ENCODE peak calls at places on chromosomes 4 and X, in four cellular contexts. G, N, D and Q are unnamed samples.
A peak's percentile ranks its signal among the peaks of the same experiment; 100 is the strongest.

GRCh38 chr4:111813565-111814140 is 331.6 kb upstream of the FAM241A start:
- DNase-seq in N (peak; percentile 9), D (no peak), G (no peak), Q (no peak)

GRCh38 chr4:189404271-189404670 is 536.4 kb upstream of the FRG1 start:
- DNase-seq in G (no peak), N (no peak), D (no peak), Q (no peak)

GRCh38 chrX:24026403-24026801 is 584 bp downstream of the KLHL15 start:
- DNase-seq in D (no peak), G (no peak), N (peak; percentile 25), Q (no peak)

GRCh38 chr4:34158883-34159282 is 2085.4 kb downstream of the ARAP2 start:
- DNase-seq in G (no peak), N (no peak), D (no peak), Q (no peak)

GRCh38 chr4:73222466-73223257 is 35.9 kb downstream of the ANKRD17 start:
- DNase-seq in G (no peak), D (no peak), N (peak; percentile 97), Q (no peak)

GRCh38 chr4:184420881-184421416 is 53.4 kb downstream of the IRF2 start:
- DNase-seq in N (no peak), D (no peak), G (no peak), Q (no peak)

GRCh38 chrX:70755850-70756249 is 152.7 kb downstream of the TEX11 start:
- DNase-seq in D (no peak), G (no peak), N (no peak), Q (peak; percentile 58)

GRCh38 chr4:8274772-8275241 is 5.3 kb downstream of the HTRA3 start:
- DNase-seq in G (peak; percentile 92), N (peak; percentile 95), D (peak; percentile 90), Q (no peak)

GRCh38 chr4:129641179-129641578 is 545.2 kb downstream of the C4orf33 start:
- DNase-seq in N (peak; percentile 53), D (no peak), G (no peak), Q (peak; percentile 5)

GRCh38 chrX:27599928-27600327 is 9.8 kb downstream of the DCAF8L2 start:
- DNase-seq in N (no peak), G (no peak), D (no peak), Q (no peak)

GRCh38 chr4:122842984-122843531 is 16.4 kb downstream of the FGF2 start:
- DNase-seq in D (no peak), N (peak; percentile 57), G (no peak), Q (no peak)

GRCh38 chr4:11912886-11913285 is 484.2 kb upstream of the HS3ST1 start:
- DNase-seq in G (no peak), D (no peak), N (no peak), Q (no peak)

GRCh38 chr4:2855584-2855983 is 11.9 kb downstream of the ADD1 start:
- DNase-seq in G (no peak), N (no peak), D (no peak), Q (no peak)

GRCh38 chrX:65528705-65529340 is 5.8 kb downstream of the LAS1L start:
- DNase-seq in N (peak; percentile 33), D (no peak), G (no peak), Q (peak; percentile 38)

GRCh38 chrX:41594634-41595033 is 94.1 kb upstream of the GPR34 start:
- DNase-seq in D (no peak), G (no peak), N (no peak), Q (no peak)

GRCh38 chr4:56160631-56161030 is 211.9 kb downstream of the CEP135 start:
- DNase-seq in G (no peak), D (no peak), N (no peak), Q (no peak)

GRCh38 chrX:112048707-112049106 is 33.9 kb downstream of the TRPC5 start:
- DNase-seq in D (no peak), N (no peak), G (no peak), Q (no peak)

GRCh38 chrX:106585478-106585877 is 26.3 kb upstream of the RADX start:
- DNase-seq in N (no peak), D (no peak), G (no peak), Q (no peak)

GRCh38 chr4:132955146-132955545 is 193.9 kb upstream of the PCDH10 start:
- DNase-seq in N (no peak), D (no peak), G (no peak), Q (no peak)

GRCh38 chrX:70196961-70197805 is 19.9 kb downstream of the DGAT2L6 start:
- DNase-seq in D (peak; percentile 63), G (peak; percentile 74), N (peak; percentile 45), Q (peak; percentile 49)

GRCh38 chrX:119234931-119235555 is 1.0 kb upstream of the PGRMC1 start:
- DNase-seq in G (no peak), N (no peak), D (no peak), Q (no peak)

GRCh38 chrX:94655180-94655579 is 981.2 kb downstream of the FAM133A start:
- DNase-seq in D (no peak), G (no peak), N (no peak), Q (no peak)

GRCh38 chrX:139762400-139763183 is 54.6 kb upstream of the MCF2 start:
- DNase-seq in N (no peak), G (no peak), D (peak; percentile 59), Q (no peak)

GRCh38 chr4:54567327-54567726 is 90.4 kb upstream of the KIT start:
- DNase-seq in N (no peak), D (no peak), G (no peak), Q (no peak)

GRCh38 chr4:4625488-4625887 is 83.6 kb upstream of the STX18 start:
- DNase-seq in D (no peak), N (peak; percentile 69), G (no peak), Q (no peak)

GRCh38 chr4:174714393-174715211 is 114.4 kb downstream of the GLRA3 start:
- DNase-seq in N (peak; percentile 57), G (no peak), D (no peak), Q (no peak)

DNA sequence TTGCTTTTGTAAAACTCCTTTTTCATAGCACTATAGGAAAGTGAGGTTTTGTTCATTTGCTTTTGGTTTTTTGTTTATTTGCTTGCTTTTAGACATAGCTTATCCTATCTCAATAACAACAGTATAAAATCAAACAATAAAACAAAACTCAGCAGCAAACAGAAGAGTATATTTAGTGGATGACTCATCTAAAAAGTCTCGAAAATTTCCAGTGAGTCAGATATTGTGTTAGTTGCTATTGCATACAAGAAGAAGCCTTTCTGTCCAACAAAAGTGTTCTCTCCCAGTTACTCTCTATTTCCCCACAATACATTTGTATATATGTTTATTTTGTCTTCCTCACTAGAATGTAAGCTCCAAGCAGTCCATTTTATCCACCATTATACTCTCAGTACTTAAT is 36.0 kb upstream of the NPNT start:
- DNase-seq in N (peak; percentile 87), D (no peak), G (no peak), Q (no peak)
- H3K27ac ChIP-seq in N (no peak overlapping the region), D (no peak overlapping the region), G (no peak overlapping the region), Q (no peak overlapping the region)

DNA sequence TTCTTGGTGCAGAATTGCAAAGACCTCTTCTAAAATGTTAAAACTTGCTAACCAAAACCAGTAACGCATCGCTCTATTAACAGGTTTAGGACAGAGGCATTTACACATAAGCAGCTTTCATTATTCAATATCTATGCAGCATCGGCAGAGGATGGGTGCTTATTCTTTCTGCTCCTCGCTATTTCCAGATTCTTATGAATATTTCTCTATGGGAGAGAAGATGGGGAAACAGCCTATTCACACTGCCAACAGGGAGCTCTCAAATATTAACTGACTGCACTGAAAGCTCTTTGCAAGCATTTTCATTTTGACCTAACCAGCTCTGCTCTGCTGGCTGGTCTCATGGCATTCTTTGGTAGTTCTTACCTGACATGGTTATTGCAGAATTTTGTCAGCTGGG is 30.3 kb downstream of the ATP8A1 start:
- DNase-seq in N (no peak), G (no peak), D (no peak), Q (no peak)
- H3K27ac ChIP-seq in N (no peak overlapping the region), G (no peak overlapping the region), D (no peak overlapping the region), Q (no peak overlapping the region)

DNA sequence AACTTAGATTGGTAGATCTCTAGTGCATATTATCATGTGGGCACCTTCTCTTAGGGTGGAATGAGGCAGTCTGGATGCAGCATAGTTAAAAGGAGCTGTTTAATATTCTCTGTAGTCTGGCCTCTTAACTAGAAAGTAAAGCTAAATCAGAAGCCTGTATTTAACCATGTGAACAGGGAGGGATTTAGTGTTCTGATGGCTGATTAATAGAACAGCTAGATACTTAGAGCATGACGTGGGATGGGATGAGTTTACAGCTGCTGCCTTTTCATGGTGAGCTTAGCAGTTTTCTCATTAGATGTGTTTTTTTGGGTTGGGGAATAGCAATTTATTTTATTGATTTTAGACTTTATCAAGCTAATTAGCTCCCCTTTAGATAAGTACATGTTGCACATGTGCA is 34.0 kb downstream of the YIPF6 start:
- DNase-seq in N (no peak), G (no peak), D (no peak), Q (no peak)
- H3K27ac ChIP-seq in N (no peak overlapping the region), G (no peak overlapping the region), D (no peak overlapping the region), Q (no peak overlapping the region)

GRCh38 chr4:52535793-52536192 is 123.3 kb downstream of the USP46 start:
- DNase-seq in G (no peak), D (no peak), N (no peak), Q (no peak)

DNA sequence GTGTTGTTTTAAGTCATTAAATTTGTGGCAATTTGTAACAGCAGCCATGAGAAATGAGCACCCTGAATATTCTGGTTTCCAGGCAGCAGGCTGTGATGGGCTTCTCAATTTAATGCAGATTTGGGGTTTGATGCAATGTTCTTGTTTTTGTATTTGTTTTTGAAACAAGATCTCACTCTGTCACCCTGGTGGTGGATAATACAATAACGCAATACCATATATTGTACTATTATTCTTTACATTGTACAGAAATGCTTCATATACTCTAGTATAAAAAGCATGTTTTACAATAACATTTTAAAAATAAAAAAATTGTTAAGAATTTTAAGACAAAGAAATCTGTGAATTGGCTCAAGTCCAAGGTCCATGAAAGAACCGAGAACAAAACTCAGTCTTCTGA is 129.1 kb downstream of the USP46 start:
- DNase-seq in N (no peak), G (no peak), D (no peak), Q (no peak)
- H3K27ac ChIP-seq in N (no peak overlapping the region), G (no peak overlapping the region), D (no peak overlapping the region), Q (no peak overlapping the region)

GRCh38 chrX:45795546-45795945 is 594.9 kb upstream of the DIPK2B start:
- DNase-seq in D (no peak), N (no peak), G (no peak), Q (no peak)
- H3K27ac ChIP-seq in D (no peak overlapping the region), N (no peak overlapping the region), G (no peak overlapping the region), Q (no peak overlapping the region)

GRCh38 chr4:139207873-139208403 is 30.9 kb upstream of the ELF2 start:
- DNase-seq in G (no peak), N (no peak), D (no peak), Q (no peak)
- H3K27ac ChIP-seq in G (peak overlapping the region; percentile 62), N (no peak overlapping the region), D (no peak overlapping the region), Q (no peak overlapping the region)